ENCODE peak calls at places on chromosomes 1 and 21, in six cellular contexts. One of them, this sample, is unnamed.

GRCh38 chr1:204302769-204303168 is 57.0 kb downstream of the PLEKHA6 start:
- DNase-seq in GM12892: no peak
- DNase-seq in K562: no peak
- DNase-seq in H1: no peak
- DNase-seq in GM12878: no peak
- DNase-seq in HepG2: no peak
- DNase-seq in this sample: no peak

GRCh38 chr1:113217447-113218208 is 144.6 kb downstream of the LRIG2 start:
- DNase-seq in HepG2: peak
- DNase-seq in GM12892: no peak
- DNase-seq in K562: peak
- DNase-seq in H1: no peak
- DNase-seq in GM12878: no peak
- DNase-seq in this sample: no peak

GRCh38 chr1:153748903-153749302 is 21.1 kb downstream of the INTS3 start:
- DNase-seq in H1: no peak
- DNase-seq in HepG2: no peak
- DNase-seq in GM12878: no peak
- DNase-seq in K562: no peak
- DNase-seq in GM12892: no peak
- DNase-seq in this sample: no peak

GRCh38 chr1:19640363-19641316 is 3.5 kb upstream of the NBL1 start:
- DNase-seq in K562: no peak
- DNase-seq in GM12892: no peak
- DNase-seq in H1: peak
- DNase-seq in GM12878: no peak
- DNase-seq in HepG2: peak
- DNase-seq in this sample: no peak

GRCh38 chr1:232594768-232595698 is 34.9 kb downstream of the SIPA1L2 start:
- DNase-seq in K562: no peak
- DNase-seq in H1: no peak
- DNase-seq in GM12878: no peak
- DNase-seq in GM12892: no peak
- DNase-seq in HepG2: no peak
- DNase-seq in this sample: no peak

GRCh38 chr1:37717631-37718030 is 25.3 kb downstream of the CDCA8 start:
- DNase-seq in H1: no peak
- DNase-seq in GM12878: no peak
- DNase-seq in HepG2: no peak
- DNase-seq in K562: no peak
- DNase-seq in GM12892: no peak
- DNase-seq in this sample: no peak

GRCh38 chr1:153985341-153985912 is 712 bp downstream of the RAB13 start:
- DNase-seq in GM12878: no peak
- DNase-seq in H1: peak
- DNase-seq in GM12892: no peak
- DNase-seq in K562: peak
- DNase-seq in HepG2: no peak
- DNase-seq in this sample: no peak

GRCh38 chr1:47388548-47389238 is 27.4 kb upstream of the FOXE3 start:
- DNase-seq in HepG2: peak
- DNase-seq in GM12892: peak
- DNase-seq in K562: peak
- DNase-seq in GM12878: no peak
- DNase-seq in H1: peak
- DNase-seq in this sample: peak

GRCh38 chr1:81876901-81877750 is 76.4 kb downstream of the ADGRL2 start:
- DNase-seq in GM12878: no peak
- DNase-seq in K562: no peak
- DNase-seq in GM12892: no peak
- DNase-seq in H1: no peak
- DNase-seq in HepG2: no peak
- DNase-seq in this sample: no peak

GRCh38 chr1:243962541-243962940 is 88.5 kb upstream of the ZBTB18 start:
- DNase-seq in H1: no peak
- DNase-seq in HepG2: no peak
- DNase-seq in GM12878: no peak
- DNase-seq in GM12892: no peak
- DNase-seq in K562: no peak
- DNase-seq in this sample: no peak

GRCh38 chr1:234584926-234585325 is 25.1 kb downstream of the IRF2BP2 start:
- DNase-seq in K562: peak
- DNase-seq in H1: no peak
- DNase-seq in GM12878: no peak
- DNase-seq in HepG2: no peak
- DNase-seq in GM12892: no peak
- DNase-seq in this sample: no peak

GRCh38 chr1:152426731-152427130 is 12.7 kb upstream of the CRNN start:
- DNase-seq in K562: no peak
- DNase-seq in GM12892: no peak
- DNase-seq in HepG2: no peak
- DNase-seq in GM12878: no peak
- DNase-seq in H1: no peak
- DNase-seq in this sample: no peak

GRCh38 chr1:186073697-186074096 is 301.4 kb downstream of the TPR start:
- DNase-seq in GM12892: no peak
- DNase-seq in GM12878: no peak
- DNase-seq in K562: no peak
- DNase-seq in H1: no peak
- DNase-seq in HepG2: no peak
- DNase-seq in this sample: no peak

GRCh38 chr1:81305997-81306452 is 494.7 kb upstream of the ADGRL2 start:
- DNase-seq in HepG2: no peak
- DNase-seq in GM12878: no peak
- DNase-seq in GM12892: no peak
- DNase-seq in K562: no peak
- DNase-seq in H1: peak
- DNase-seq in this sample: peak

GRCh38 chr1:59124166-59124565 is 172.7 kb upstream of the FGGY start:
- DNase-seq in GM12878: no peak
- DNase-seq in GM12892: no peak
- DNase-seq in HepG2: no peak
- DNase-seq in K562: no peak
- DNase-seq in H1: no peak
- DNase-seq in this sample: no peak

GRCh38 chr1:91725961-91726704 is 159.8 kb downstream of the TGFBR3 start:
- DNase-seq in HepG2: peak
- DNase-seq in GM12878: no peak
- DNase-seq in H1: no peak
- DNase-seq in K562: no peak
- DNase-seq in GM12892: no peak
- DNase-seq in this sample: no peak

GRCh38 chr21:16424331-16424749 is 694.6 kb downstream of the USP25 start:
- DNase-seq in HepG2: no peak
- DNase-seq in GM12892: no peak
- DNase-seq in K562: no peak
- DNase-seq in H1: no peak
- DNase-seq in GM12878: no peak
- DNase-seq in this sample: no peak

GRCh38 chr21:15564907-15565306 is 164.9 kb upstream of the USP25 start:
- DNase-seq in H1: no peak
- DNase-seq in HepG2: no peak
- DNase-seq in K562: no peak
- DNase-seq in GM12878: no peak
- DNase-seq in GM12892: no peak
- DNase-seq in this sample: no peak

GRCh38 chr1:109499081-109499480 is 5.2 kb downstream of the CYB561D1 start:
- DNase-seq in K562: no peak
- DNase-seq in HepG2: no peak
- DNase-seq in GM12892: no peak
- DNase-seq in H1: no peak
- DNase-seq in GM12878: no peak
- DNase-seq in this sample: no peak

GRCh38 chr1:87979079-87979478 is 650.4 kb downstream of the LMO4 start:
- DNase-seq in HepG2: no peak
- DNase-seq in GM12878: no peak
- DNase-seq in H1: no peak
- DNase-seq in K562: no peak
- DNase-seq in GM12892: no peak
- DNase-seq in this sample: no peak

GRCh38 chr1:1390675-1391074 is 8.5 kb downstream of the CCNL2 start:
- DNase-seq in H1: no peak
- DNase-seq in GM12878: no peak
- DNase-seq in K562: peak
- DNase-seq in GM12892: no peak
- DNase-seq in HepG2: no peak
- DNase-seq in this sample: no peak

GRCh38 chr1:154006136-154006535 is 15.6 kb downstream of the RPS27 start:
- DNase-seq in GM12878: no peak
- DNase-seq in HepG2: no peak
- DNase-seq in K562: no peak
- DNase-seq in H1: no peak
- DNase-seq in GM12892: no peak
- DNase-seq in this sample: no peak

GRCh38 chr1:27348861-27349783 is 7.3 kb downstream of the SYTL1 start:
- DNase-seq in GM12878: no peak
- DNase-seq in GM12892: no peak
- DNase-seq in K562: peak
- DNase-seq in H1: peak
- DNase-seq in HepG2: no peak
- DNase-seq in this sample: no peak

GRCh38 chr1:205775717-205776056 is 405 bp upstream of the RAB29 start:
- DNase-seq in H1: no peak
- DNase-seq in HepG2: no peak
- DNase-seq in GM12892: no peak
- DNase-seq in GM12878: no peak
- DNase-seq in K562: peak
- DNase-seq in this sample: no peak

GRCh38 chr1:66788231-66788939 is 12.7 kb downstream of the INSL5 start:
- DNase-seq in GM12892: no peak
- DNase-seq in HepG2: no peak
- DNase-seq in GM12878: no peak
- DNase-seq in K562: no peak
- DNase-seq in H1: no peak
- DNase-seq in this sample: no peak

GRCh38 chr1:157968951-157969350 is 24.5 kb upstream of the KIRREL1 start:
- DNase-seq in H1: no peak
- DNase-seq in GM12878: no peak
- DNase-seq in HepG2: no peak
- DNase-seq in GM12892: no peak
- DNase-seq in K562: no peak
- DNase-seq in this sample: no peak

DNA sequence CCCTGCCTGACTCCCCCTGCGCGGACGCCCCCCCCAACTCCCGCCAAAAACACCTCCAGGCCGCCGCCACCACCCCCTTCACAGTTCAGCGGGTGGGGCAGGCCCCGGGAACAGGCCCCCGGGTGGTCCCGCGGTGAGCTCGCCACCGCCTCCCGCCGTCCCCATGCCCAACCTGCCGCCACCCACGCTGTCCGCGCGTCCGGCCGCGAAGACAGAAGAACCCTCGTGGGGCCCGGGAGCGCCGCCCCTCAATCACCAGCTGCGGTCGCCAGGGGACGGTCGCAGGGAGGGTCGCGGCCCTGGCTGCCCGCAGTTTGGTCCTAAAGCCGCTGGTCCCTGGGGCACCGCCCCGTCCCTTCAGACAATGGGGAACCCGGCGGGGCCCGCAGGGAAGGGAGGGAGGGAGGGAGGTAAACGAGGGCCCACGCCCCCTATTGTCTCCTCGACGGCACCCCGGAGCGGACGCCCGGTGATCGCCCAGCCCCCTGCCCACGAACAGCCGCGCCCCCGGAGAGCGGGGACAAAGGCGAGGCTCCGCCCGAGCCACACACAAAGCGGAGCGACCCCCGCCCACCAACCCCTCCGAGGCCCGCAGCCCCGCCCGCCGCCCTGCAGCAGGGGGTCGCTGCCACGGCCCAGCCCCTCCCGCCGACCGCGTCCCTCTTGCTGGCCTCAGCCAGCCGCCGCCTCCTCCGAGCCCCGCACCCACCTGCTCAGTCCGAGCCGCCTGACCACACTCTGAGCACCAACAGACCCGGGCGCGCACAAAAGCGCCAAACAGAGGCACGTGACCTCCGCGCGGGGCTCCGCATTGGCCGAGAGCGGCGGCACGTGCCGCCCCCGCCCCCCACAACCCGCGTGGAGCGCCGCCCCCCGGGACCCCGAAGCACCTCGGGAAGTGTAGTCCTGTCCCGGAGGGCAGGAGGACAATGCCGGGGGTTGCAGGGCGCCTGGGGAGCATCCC is at the start of gene STMN1:
- DNase-seq in H1: peak
- DNase-seq in GM12878: peak
- DNase-seq in GM12892: peak
- DNase-seq in K562: peak
- DNase-seq in HepG2: peak
- DNase-seq in this sample: peak
- TF ChIP-seq POLR2A in H1: peak
- TF ChIP-seq POLR2A in GM12878: peak
- TF ChIP-seq POLR2A in GM12892: peak
- TF ChIP-seq POLR2A in K562: peak
- TF ChIP-seq POLR2A in HepG2: peak
- TF ChIP-seq POLR2A in this sample: peak

GRCh38 chr1:42680045-42680444 is 2.2 kb upstream of the YBX1 start:
- DNase-seq in GM12878: no peak
- DNase-seq in GM12892: no peak
- DNase-seq in HepG2: no peak
- DNase-seq in K562: no peak
- DNase-seq in H1: no peak
- DNase-seq in this sample: no peak

GRCh38 chr1:42681771-42682483 is at the start of gene YBX1:
- DNase-seq in HepG2: peak
- DNase-seq in H1: peak
- DNase-seq in GM12892: peak
- DNase-seq in GM12878: peak
- DNase-seq in K562: peak
- DNase-seq in this sample: peak

GRCh38 chr1:42682739-42683529 is 716 bp downstream of the YBX1 start:
- DNase-seq in H1: peak
- DNase-seq in GM12892: peak
- DNase-seq in HepG2: peak
- DNase-seq in K562: peak
- DNase-seq in GM12878: no peak
- DNase-seq in this sample: peak

GRCh38 chr1:42679364-42679983 is 2.7 kb upstream of the YBX1 start:
- DNase-seq in HepG2: no peak
- DNase-seq in GM12892: no peak
- DNase-seq in H1: no peak
- DNase-seq in K562: no peak
- DNase-seq in GM12878: no peak
- DNase-seq in this sample: no peak

GRCh38 chr1:42680921-42681683 is 1.1 kb upstream of the YBX1 start:
- DNase-seq in GM12878: no peak
- DNase-seq in H1: no peak
- DNase-seq in HepG2: no peak
- DNase-seq in GM12892: no peak
- DNase-seq in K562: peak
- DNase-seq in this sample: peak
- TF ChIP-seq TAF1 in GM12878: peak
- TF ChIP-seq TAF1 in H1: no peak
- TF ChIP-seq TAF1 in HepG2: no peak
- TF ChIP-seq TAF1 in GM12892: no peak
- TF ChIP-seq TAF1 in K562: peak
- TF ChIP-seq TAF1 in this sample: no peak

GRCh38 chr1:179882253-179883039 is at the start of gene TOR1AIP1:
- DNase-seq in H1: peak
- DNase-seq in GM12878: peak
- DNase-seq in K562: peak
- DNase-seq in HepG2: peak
- DNase-seq in GM12892: peak
- DNase-seq in this sample: peak
- TF ChIP-seq POLR2A in H1: peak
- TF ChIP-seq POLR2A in GM12878: peak
- TF ChIP-seq POLR2A in K562: peak
- TF ChIP-seq POLR2A in HepG2: peak
- TF ChIP-seq POLR2A in GM12892: peak
- TF ChIP-seq POLR2A in this sample: peak

GRCh38 chr1:161705537-161705936 is 1.5 kb upstream of the FCRLA start:
- DNase-seq in HepG2: no peak
- DNase-seq in H1: no peak
- DNase-seq in GM12878: no peak
- DNase-seq in GM12892: no peak
- DNase-seq in K562: no peak
- DNase-seq in this sample: no peak
- TF ChIP-seq TAF1 in HepG2: no peak
- TF ChIP-seq TAF1 in H1: no peak
- TF ChIP-seq TAF1 in GM12878: no peak
- TF ChIP-seq TAF1 in GM12892: no peak
- TF ChIP-seq TAF1 in K562: no peak
- TF ChIP-seq TAF1 in this sample: no peak

This sample was measured in GM12891.